ENCODE peak calls at places on chromosomes 6 and 20, in five cellular contexts. One of them, this sample, is unnamed. For H3K4me1, the result is how much of the 10 kb centered on the place peaks cover.

GRCh38 chr20:7736336-7736735 is 203.9 kb downstream of the HAO1 start:
- DNase-seq in cardiac muscle cell: peak
- DNase-seq in CD8-positive, alpha-beta memory T cell: no peak
- DNase-seq in aorta: no peak
- DNase-seq in left ventricle myocardium inferior: no peak
- DNase-seq in this sample: no peak

GRCh38 chr20:64156886-64157875 is 7.1 kb upstream of the MYT1 start:
- DNase-seq in cardiac muscle cell: no peak
- DNase-seq in CD8-positive, alpha-beta memory T cell: no peak
- DNase-seq in aorta: no peak
- DNase-seq in left ventricle myocardium inferior: no peak
- DNase-seq in this sample: no peak

GRCh38 chr20:36472656-36473071 is 68.7 kb upstream of the MYL9 start:
- DNase-seq in cardiac muscle cell: no peak
- DNase-seq in CD8-positive, alpha-beta memory T cell: peak
- DNase-seq in aorta: no peak
- DNase-seq in left ventricle myocardium inferior: peak
- DNase-seq in this sample: peak

GRCh38 chr6:151191477-151191995 is 48.2 kb upstream of the AKAP12 start:
- DNase-seq in cardiac muscle cell: no peak
- DNase-seq in CD8-positive, alpha-beta memory T cell: no peak
- DNase-seq in aorta: no peak
- DNase-seq in left ventricle myocardium inferior: no peak
- DNase-seq in this sample: no peak

GRCh38 chr6:24918641-24919403 is 16.9 kb downstream of the RIPOR2 start:
- DNase-seq in cardiac muscle cell: no peak
- DNase-seq in CD8-positive, alpha-beta memory T cell: no peak
- DNase-seq in aorta: no peak
- DNase-seq in left ventricle myocardium inferior: no peak
- DNase-seq in this sample: peak

GRCh38 chr20:49435639-49436038 is 46.8 kb downstream of the KCNB1 start:
- DNase-seq in cardiac muscle cell: no peak
- DNase-seq in CD8-positive, alpha-beta memory T cell: peak
- DNase-seq in aorta: no peak
- DNase-seq in left ventricle myocardium inferior: no peak
- DNase-seq in this sample: no peak

GRCh38 chr6:39453236-39453635 is 130.7 kb upstream of the KCNK16 start:
- DNase-seq in cardiac muscle cell: peak
- DNase-seq in CD8-positive, alpha-beta memory T cell: no peak
- DNase-seq in aorta: no peak
- DNase-seq in left ventricle myocardium inferior: no peak
- DNase-seq in this sample: no peak

GRCh38 chr6:113184291-113184690 is 672.9 kb upstream of the MARCKS start:
- DNase-seq in cardiac muscle cell: peak
- DNase-seq in CD8-positive, alpha-beta memory T cell: no peak
- DNase-seq in aorta: no peak
- DNase-seq in left ventricle myocardium inferior: no peak
- DNase-seq in this sample: no peak

GRCh38 chr6:87897581-87898147 is 150.0 kb upstream of the SPACA1 start:
- DNase-seq in cardiac muscle cell: peak
- DNase-seq in CD8-positive, alpha-beta memory T cell: no peak
- DNase-seq in aorta: no peak
- DNase-seq in left ventricle myocardium inferior: no peak
- DNase-seq in this sample: no peak

GRCh38 chr6:44047179-44047546 is 80.1 kb downstream of the MRPL14 start:
- DNase-seq in cardiac muscle cell: no peak
- DNase-seq in CD8-positive, alpha-beta memory T cell: peak
- DNase-seq in aorta: peak
- DNase-seq in left ventricle myocardium inferior: no peak
- DNase-seq in this sample: no peak

GRCh38 chr6:137086031-137086430 is 41.3 kb upstream of the IL20RA start:
- DNase-seq in cardiac muscle cell: no peak
- DNase-seq in CD8-positive, alpha-beta memory T cell: no peak
- DNase-seq in aorta: no peak
- DNase-seq in left ventricle myocardium inferior: no peak
- DNase-seq in this sample: no peak

GRCh38 chr6:84074988-84075781 is 41.6 kb downstream of the MRAP2 start:
- DNase-seq in cardiac muscle cell: peak
- DNase-seq in CD8-positive, alpha-beta memory T cell: no peak
- DNase-seq in aorta: no peak
- DNase-seq in left ventricle myocardium inferior: no peak
- DNase-seq in this sample: no peak

GRCh38 chr20:9021699-9022098 is 47.2 kb upstream of the PLCB4 start:
- DNase-seq in cardiac muscle cell: peak
- DNase-seq in CD8-positive, alpha-beta memory T cell: no peak
- DNase-seq in aorta: no peak
- DNase-seq in left ventricle myocardium inferior: no peak
- DNase-seq in this sample: no peak

GRCh38 chr20:45014671-45015415 is 48.5 kb downstream of the STK4 start:
- DNase-seq in cardiac muscle cell: peak
- DNase-seq in CD8-positive, alpha-beta memory T cell: no peak
- DNase-seq in aorta: no peak
- DNase-seq in left ventricle myocardium inferior: no peak
- DNase-seq in this sample: no peak

GRCh38 chr6:40163924-40164323 is 229.7 kb upstream of the MOCS1 start:
- DNase-seq in cardiac muscle cell: no peak
- DNase-seq in CD8-positive, alpha-beta memory T cell: no peak
- DNase-seq in aorta: no peak
- DNase-seq in left ventricle myocardium inferior: no peak
- DNase-seq in this sample: no peak

GRCh38 chr6:157073596-157073995 is 249.7 kb downstream of the TMEM242 start:
- DNase-seq in cardiac muscle cell: no peak
- DNase-seq in CD8-positive, alpha-beta memory T cell: no peak
- DNase-seq in aorta: no peak
- DNase-seq in left ventricle myocardium inferior: no peak
- DNase-seq in this sample: no peak

GRCh38 chr20:63290677-63291472 is 2.1 kb upstream of the COL20A1 start:
- DNase-seq in cardiac muscle cell: peak
- DNase-seq in CD8-positive, alpha-beta memory T cell: peak
- DNase-seq in aorta: peak
- DNase-seq in left ventricle myocardium inferior: no peak
- DNase-seq in this sample: no peak

GRCh38 chr6:33426590-33427563 is 7.0 kb downstream of the SYNGAP1 start:
- DNase-seq in cardiac muscle cell: no peak
- DNase-seq in CD8-positive, alpha-beta memory T cell: peak
- DNase-seq in aorta: no peak
- DNase-seq in left ventricle myocardium inferior: no peak
- DNase-seq in this sample: no peak

GRCh38 chr6:1215884-1216487 is 95.9 kb upstream of the FOXQ1 start:
- DNase-seq in cardiac muscle cell: no peak
- DNase-seq in CD8-positive, alpha-beta memory T cell: no peak
- DNase-seq in aorta: no peak
- DNase-seq in left ventricle myocardium inferior: no peak
- DNase-seq in this sample: no peak

GRCh38 chr20:56781108-56781739 is 152.1 kb downstream of the TFAP2C start:
- DNase-seq in cardiac muscle cell: peak
- DNase-seq in CD8-positive, alpha-beta memory T cell: no peak
- DNase-seq in aorta: no peak
- DNase-seq in left ventricle myocardium inferior: no peak
- DNase-seq in this sample: no peak

GRCh38 chr6:149634315-149634714 is 14.2 kb downstream of the KATNA1 start:
- DNase-seq in cardiac muscle cell: no peak
- DNase-seq in CD8-positive, alpha-beta memory T cell: no peak
- DNase-seq in aorta: no peak
- DNase-seq in left ventricle myocardium inferior: no peak
- DNase-seq in this sample: no peak

DNA sequence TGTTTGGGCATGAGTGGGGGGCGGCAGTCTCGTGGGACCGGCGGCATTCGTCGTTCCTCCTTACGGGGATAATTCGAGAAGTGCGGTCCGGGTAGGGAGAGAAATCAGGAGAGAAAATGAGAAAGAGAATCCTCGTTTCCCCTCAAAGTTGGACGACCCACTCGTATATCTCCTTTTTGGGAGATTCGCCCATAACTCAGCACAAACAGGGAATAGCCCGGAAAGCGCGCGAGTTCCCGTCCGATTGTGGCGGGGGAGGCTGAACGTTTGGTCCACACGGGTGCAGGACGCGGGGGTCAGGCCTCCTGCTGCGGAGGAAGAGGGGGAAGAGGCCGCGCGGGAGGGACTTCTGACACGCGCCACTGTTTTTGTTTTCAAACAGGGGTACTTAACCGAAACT is 42.4 kb downstream of the POPDC3 start:
- DNase-seq in cardiac muscle cell: peak
- DNase-seq in CD8-positive, alpha-beta memory T cell: no peak
- DNase-seq in aorta: peak
- DNase-seq in left ventricle myocardium inferior: peak
- DNase-seq in this sample: peak
- H3K27ac ChIP-seq in cardiac muscle cell: peak
- H3K27ac ChIP-seq in CD8-positive, alpha-beta memory T cell: no peak
- H3K27ac ChIP-seq in aorta: no peak
- H3K27ac ChIP-seq in left ventricle myocardium inferior: peak
- H3K27ac ChIP-seq in this sample: peak

GRCh38 chr6:35093118-35093445 is 48.1 kb downstream of the TCP11 start:
- DNase-seq in cardiac muscle cell: no peak
- DNase-seq in CD8-positive, alpha-beta memory T cell: no peak
- DNase-seq in aorta: no peak
- DNase-seq in left ventricle myocardium inferior: no peak
- DNase-seq in this sample: no peak

GRCh38 chr6:35094183-35094582 is 47.0 kb downstream of the TCP11 start:
- DNase-seq in cardiac muscle cell: peak
- DNase-seq in CD8-positive, alpha-beta memory T cell: no peak
- DNase-seq in aorta: no peak
- DNase-seq in left ventricle myocardium inferior: no peak
- DNase-seq in this sample: no peak

GRCh38 chr6:35099116-35099515 is 42.0 kb downstream of the TCP11 start:
- DNase-seq in cardiac muscle cell: no peak
- DNase-seq in CD8-positive, alpha-beta memory T cell: no peak
- DNase-seq in aorta: no peak
- DNase-seq in left ventricle myocardium inferior: no peak
- DNase-seq in this sample: no peak

GRCh38 chr6:35093783-35094182 is 47.4 kb downstream of the TCP11 start:
- DNase-seq in cardiac muscle cell: no peak
- DNase-seq in CD8-positive, alpha-beta memory T cell: no peak
- DNase-seq in aorta: no peak
- DNase-seq in left ventricle myocardium inferior: no peak
- DNase-seq in this sample: no peak

DNA sequence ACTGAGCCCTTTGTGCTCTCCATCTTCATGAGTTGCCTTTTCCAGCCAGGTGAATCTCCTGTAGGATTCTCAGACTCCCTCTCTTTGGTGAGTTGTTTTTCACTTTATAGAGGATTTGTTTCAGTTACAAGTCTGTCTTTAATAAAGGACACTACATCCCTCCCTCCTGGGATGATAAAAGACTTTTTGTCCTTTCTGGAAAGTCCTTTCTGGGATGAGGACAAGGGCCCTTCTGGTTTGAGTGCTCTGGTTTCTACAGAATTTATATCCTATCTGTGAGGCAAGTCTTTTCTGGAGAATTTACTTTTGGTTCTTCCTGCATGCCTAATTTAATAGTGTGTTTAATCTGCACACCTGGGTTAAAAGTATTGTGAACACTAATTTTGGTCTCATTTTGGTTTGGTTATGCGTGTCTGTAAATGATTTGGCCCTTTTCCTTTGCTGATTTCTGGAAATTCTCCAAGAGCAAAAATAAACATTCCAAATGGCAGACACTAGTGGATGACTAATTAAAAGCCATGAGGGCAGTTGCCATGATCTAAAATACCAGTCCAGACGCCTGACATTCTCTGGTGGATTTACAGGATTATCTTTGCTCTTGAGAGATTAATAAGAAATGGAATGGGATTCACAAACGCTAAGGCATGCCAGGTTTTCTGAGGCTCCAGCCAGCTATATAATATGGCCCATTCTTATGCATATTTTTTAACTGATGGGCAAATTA is 44.8 kb downstream of the TCP11 start:
- DNase-seq in cardiac muscle cell: peak
- DNase-seq in CD8-positive, alpha-beta memory T cell: no peak
- DNase-seq in aorta: no peak
- DNase-seq in left ventricle myocardium inferior: no peak
- DNase-seq in this sample: no peak
- H3K4me1 ChIP-seq in cardiac muscle cell: under half
- H3K4me1 ChIP-seq in CD8-positive, alpha-beta memory T cell: under half
- H3K4me1 ChIP-seq in aorta: under half
- H3K4me1 ChIP-seq in left ventricle myocardium inferior: under half
- H3K4me1 ChIP-seq in this sample: under half

GRCh38 chr6:51349866-51350265 is 531.2 kb downstream of the TFAP2B start:
- DNase-seq in cardiac muscle cell: no peak
- DNase-seq in CD8-positive, alpha-beta memory T cell: no peak
- DNase-seq in aorta: no peak
- DNase-seq in left ventricle myocardium inferior: no peak
- DNase-seq in this sample: no peak

GRCh38 chr6:51350308-51350904 is 531.7 kb downstream of the TFAP2B start:
- DNase-seq in cardiac muscle cell: no peak
- DNase-seq in CD8-positive, alpha-beta memory T cell: no peak
- DNase-seq in aorta: no peak
- DNase-seq in left ventricle myocardium inferior: no peak
- DNase-seq in this sample: no peak

GRCh38 chr6:51352506-51353029 is 533.9 kb downstream of the TFAP2B start:
- DNase-seq in cardiac muscle cell: no peak
- DNase-seq in CD8-positive, alpha-beta memory T cell: no peak
- DNase-seq in aorta: no peak
- DNase-seq in left ventricle myocardium inferior: no peak
- DNase-seq in this sample: no peak
- H3K27ac ChIP-seq in cardiac muscle cell: no peak
- H3K27ac ChIP-seq in CD8-positive, alpha-beta memory T cell: no peak
- H3K27ac ChIP-seq in aorta: no peak
- H3K27ac ChIP-seq in left ventricle myocardium inferior: no peak
- H3K27ac ChIP-seq in this sample: no peak

GRCh38 chr6:10403385-10404106 is 11.3 kb downstream of the TFAP2A start:
- DNase-seq in cardiac muscle cell: peak
- DNase-seq in CD8-positive, alpha-beta memory T cell: no peak
- DNase-seq in aorta: no peak
- DNase-seq in left ventricle myocardium inferior: no peak
- DNase-seq in this sample: no peak

GRCh38 chr6:10406556-10406955 is 8.3 kb downstream of the TFAP2A start:
- DNase-seq in cardiac muscle cell: no peak
- DNase-seq in CD8-positive, alpha-beta memory T cell: no peak
- DNase-seq in aorta: no peak
- DNase-seq in left ventricle myocardium inferior: no peak
- DNase-seq in this sample: no peak

GRCh38 chr6:10402648-10403311 is 12.1 kb downstream of the TFAP2A start:
- DNase-seq in cardiac muscle cell: no peak
- DNase-seq in CD8-positive, alpha-beta memory T cell: no peak
- DNase-seq in aorta: no peak
- DNase-seq in left ventricle myocardium inferior: no peak
- DNase-seq in this sample: no peak

GRCh38 chr6:10404799-10405524 is 9.9 kb downstream of the TFAP2A start:
- DNase-seq in cardiac muscle cell: no peak
- DNase-seq in CD8-positive, alpha-beta memory T cell: no peak
- DNase-seq in aorta: no peak
- DNase-seq in left ventricle myocardium inferior: no peak
- DNase-seq in this sample: no peak

DNA sequence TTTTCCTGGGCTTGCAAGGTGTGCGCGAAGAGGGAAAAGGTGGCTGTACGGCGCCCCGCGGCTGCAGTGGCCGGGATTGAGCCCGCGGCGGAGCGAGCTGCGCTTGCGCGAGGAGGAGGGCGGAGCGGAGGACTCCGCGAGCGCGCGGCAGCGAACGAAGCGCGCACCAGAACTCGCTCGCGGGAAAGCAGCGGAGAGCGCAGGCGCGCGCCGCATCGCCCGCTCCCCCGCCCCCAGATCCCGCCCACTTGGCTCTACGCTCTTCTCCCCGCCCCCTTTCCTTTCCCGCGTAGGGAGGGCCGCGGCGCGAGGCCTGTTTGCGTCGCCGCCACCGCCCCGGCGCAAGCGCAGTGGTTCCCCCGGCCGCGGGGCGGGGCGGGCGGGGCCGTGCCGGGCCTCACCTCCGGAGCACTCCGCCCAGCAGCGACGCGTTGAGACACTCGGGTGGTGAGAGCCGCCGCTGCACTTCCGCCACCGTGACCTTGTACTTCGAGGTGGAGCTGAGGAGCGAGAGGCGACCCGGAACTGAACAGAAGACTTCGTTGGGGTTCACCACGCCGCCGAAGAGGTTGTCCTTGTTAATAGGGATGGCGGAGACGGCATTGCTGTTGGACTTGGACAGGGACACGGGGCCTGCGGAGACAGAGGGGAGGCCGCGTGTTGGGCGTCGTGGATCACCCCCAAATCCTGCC is 10.6 kb downstream of the TFAP2A start:
- DNase-seq in cardiac muscle cell: peak
- DNase-seq in CD8-positive, alpha-beta memory T cell: peak
- DNase-seq in aorta: peak
- DNase-seq in left ventricle myocardium inferior: peak
- DNase-seq in this sample: peak
- H3K4me1 ChIP-seq in cardiac muscle cell: under half
- H3K4me1 ChIP-seq in CD8-positive, alpha-beta memory T cell: under half
- H3K4me1 ChIP-seq in aorta: under half
- H3K4me1 ChIP-seq in left ventricle myocardium inferior: under half
- H3K4me1 ChIP-seq in this sample: under half

This sample was measured in gastrocnemius medialis.